ENCODE peak calls at places on chromosomes 5 and 9, in seven cellular contexts. One of them, this sample, is unnamed.

GRCh38 chr9:99357575-99357974 is 135.5 kb downstream of the SEC61B start:
- DNase-seq in stimulated activated CD8-positive, alpha-beta memory T cell treated with anti-CD3 and anti-CD28 coated beads, Interleukin-7, amount 100 ng/mL, for 1 hour: no peak
- DNase-seq in IMR-90: no peak
- DNase-seq in tibial nerve: peak; percentile 18
- DNase-seq in psoas muscle: peak; percentile 69
- DNase-seq in HTR-8/SVneo: no peak
- DNase-seq in activated naive CD4-positive, alpha-beta T cell treated with Interleukin-2 at 50 U/mL for 16 hours: no peak
- DNase-seq in this sample: no peak

GRCh38 chr9:10835791-10836463 is 223.1 kb upstream of the PTPRD start:
- DNase-seq in psoas muscle: no peak
- DNase-seq in activated naive CD4-positive, alpha-beta T cell treated with Interleukin-2 at 50 U/mL for 16 hours: no peak
- DNase-seq in IMR-90: no peak
- DNase-seq in stimulated activated CD8-positive, alpha-beta memory T cell treated with anti-CD3 and anti-CD28 coated beads, Interleukin-7, amount 100 ng/mL, for 1 hour: no peak
- DNase-seq in tibial nerve: no peak
- DNase-seq in HTR-8/SVneo: no peak
- DNase-seq in this sample: no peak

GRCh38 chr5:89449392-89450148 is 566.6 kb upstream of the MEF2C start:
- DNase-seq in activated naive CD4-positive, alpha-beta T cell treated with Interleukin-2 at 50 U/mL for 16 hours: no peak
- DNase-seq in tibial nerve: no peak
- DNase-seq in psoas muscle: no peak
- DNase-seq in stimulated activated CD8-positive, alpha-beta memory T cell treated with anti-CD3 and anti-CD28 coated beads, Interleukin-7, amount 100 ng/mL, for 1 hour: no peak
- DNase-seq in IMR-90: no peak
- DNase-seq in HTR-8/SVneo: no peak
- DNase-seq in this sample: no peak

GRCh38 chr5:16970260-16970659 is 34.2 kb upstream of the MYO10 start:
- DNase-seq in activated naive CD4-positive, alpha-beta T cell treated with Interleukin-2 at 50 U/mL for 16 hours: no peak
- DNase-seq in tibial nerve: no peak
- DNase-seq in IMR-90: no peak
- DNase-seq in stimulated activated CD8-positive, alpha-beta memory T cell treated with anti-CD3 and anti-CD28 coated beads, Interleukin-7, amount 100 ng/mL, for 1 hour: no peak
- DNase-seq in HTR-8/SVneo: no peak
- DNase-seq in psoas muscle: no peak
- DNase-seq in this sample: no peak

GRCh38 chr9:13470836-13471235 is 191.3 kb upstream of the MPDZ start:
- DNase-seq in IMR-90: no peak
- DNase-seq in stimulated activated CD8-positive, alpha-beta memory T cell treated with anti-CD3 and anti-CD28 coated beads, Interleukin-7, amount 100 ng/mL, for 1 hour: no peak
- DNase-seq in tibial nerve: no peak
- DNase-seq in HTR-8/SVneo: no peak
- DNase-seq in activated naive CD4-positive, alpha-beta T cell treated with Interleukin-2 at 50 U/mL for 16 hours: no peak
- DNase-seq in psoas muscle: no peak
- DNase-seq in this sample: no peak

GRCh38 chr5:36875789-36876388 is 680 bp upstream of the NIPBL start:
- DNase-seq in stimulated activated CD8-positive, alpha-beta memory T cell treated with anti-CD3 and anti-CD28 coated beads, Interleukin-7, amount 100 ng/mL, for 1 hour: peak; percentile 55
- DNase-seq in HTR-8/SVneo: peak; percentile 68
- DNase-seq in IMR-90: peak; percentile 78
- DNase-seq in activated naive CD4-positive, alpha-beta T cell treated with Interleukin-2 at 50 U/mL for 16 hours: peak; percentile 76
- DNase-seq in psoas muscle: peak; percentile 81
- DNase-seq in tibial nerve: peak; percentile 66
- DNase-seq in this sample: peak; percentile 11

GRCh38 chr5:72379936-72380335 is 59.8 kb downstream of the PTCD2 start:
- DNase-seq in stimulated activated CD8-positive, alpha-beta memory T cell treated with anti-CD3 and anti-CD28 coated beads, Interleukin-7, amount 100 ng/mL, for 1 hour: no peak
- DNase-seq in tibial nerve: no peak
- DNase-seq in psoas muscle: no peak
- DNase-seq in HTR-8/SVneo: no peak
- DNase-seq in IMR-90: peak; percentile 52
- DNase-seq in activated naive CD4-positive, alpha-beta T cell treated with Interleukin-2 at 50 U/mL for 16 hours: no peak
- DNase-seq in this sample: no peak

GRCh38 chr9:101455656-101456235 is 20.2 kb upstream of the ALDOB start:
- DNase-seq in IMR-90: peak; percentile 61
- DNase-seq in tibial nerve: no peak
- DNase-seq in psoas muscle: no peak
- DNase-seq in activated naive CD4-positive, alpha-beta T cell treated with Interleukin-2 at 50 U/mL for 16 hours: no peak
- DNase-seq in HTR-8/SVneo: no peak
- DNase-seq in stimulated activated CD8-positive, alpha-beta memory T cell treated with anti-CD3 and anti-CD28 coated beads, Interleukin-7, amount 100 ng/mL, for 1 hour: no peak
- DNase-seq in this sample: no peak

GRCh38 chr5:179127136-179128040 is 67.2 kb downstream of the ZNF354C start:
- DNase-seq in stimulated activated CD8-positive, alpha-beta memory T cell treated with anti-CD3 and anti-CD28 coated beads, Interleukin-7, amount 100 ng/mL, for 1 hour: no peak
- DNase-seq in activated naive CD4-positive, alpha-beta T cell treated with Interleukin-2 at 50 U/mL for 16 hours: no peak
- DNase-seq in tibial nerve: no peak
- DNase-seq in HTR-8/SVneo: no peak
- DNase-seq in psoas muscle: no peak
- DNase-seq in IMR-90: no peak
- DNase-seq in this sample: no peak

GRCh38 chr5:30809907-30810306 is 383.6 kb upstream of the CDH6 start:
- DNase-seq in tibial nerve: no peak
- DNase-seq in IMR-90: no peak
- DNase-seq in stimulated activated CD8-positive, alpha-beta memory T cell treated with anti-CD3 and anti-CD28 coated beads, Interleukin-7, amount 100 ng/mL, for 1 hour: no peak
- DNase-seq in psoas muscle: no peak
- DNase-seq in activated naive CD4-positive, alpha-beta T cell treated with Interleukin-2 at 50 U/mL for 16 hours: no peak
- DNase-seq in HTR-8/SVneo: no peak
- DNase-seq in this sample: no peak

GRCh38 chr9:81893929-81894328 is 34.3 kb upstream of the SPATA31D4 start:
- DNase-seq in HTR-8/SVneo: no peak
- DNase-seq in activated naive CD4-positive, alpha-beta T cell treated with Interleukin-2 at 50 U/mL for 16 hours: no peak
- DNase-seq in tibial nerve: no peak
- DNase-seq in stimulated activated CD8-positive, alpha-beta memory T cell treated with anti-CD3 and anti-CD28 coated beads, Interleukin-7, amount 100 ng/mL, for 1 hour: no peak
- DNase-seq in psoas muscle: no peak
- DNase-seq in IMR-90: peak; percentile 69
- DNase-seq in this sample: no peak

GRCh38 chr5:31217441-31217840 is 24.0 kb downstream of the CDH6 start:
- DNase-seq in psoas muscle: no peak
- DNase-seq in activated naive CD4-positive, alpha-beta T cell treated with Interleukin-2 at 50 U/mL for 16 hours: no peak
- DNase-seq in tibial nerve: no peak
- DNase-seq in HTR-8/SVneo: no peak
- DNase-seq in IMR-90: no peak
- DNase-seq in stimulated activated CD8-positive, alpha-beta memory T cell treated with anti-CD3 and anti-CD28 coated beads, Interleukin-7, amount 100 ng/mL, for 1 hour: no peak
- DNase-seq in this sample: no peak

GRCh38 chr5:18314192-18314778 is 680.0 kb downstream of the TAF11L14 start:
- DNase-seq in tibial nerve: peak; percentile 9
- DNase-seq in activated naive CD4-positive, alpha-beta T cell treated with Interleukin-2 at 50 U/mL for 16 hours: no peak
- DNase-seq in stimulated activated CD8-positive, alpha-beta memory T cell treated with anti-CD3 and anti-CD28 coated beads, Interleukin-7, amount 100 ng/mL, for 1 hour: no peak
- DNase-seq in IMR-90: peak; percentile 20
- DNase-seq in HTR-8/SVneo: peak; percentile 32
- DNase-seq in psoas muscle: no peak
- DNase-seq in this sample: no peak

GRCh38 chr5:82465235-82465634 is 187.1 kb upstream of the RPS23 start:
- DNase-seq in tibial nerve: no peak
- DNase-seq in IMR-90: no peak
- DNase-seq in stimulated activated CD8-positive, alpha-beta memory T cell treated with anti-CD3 and anti-CD28 coated beads, Interleukin-7, amount 100 ng/mL, for 1 hour: no peak
- DNase-seq in activated naive CD4-positive, alpha-beta T cell treated with Interleukin-2 at 50 U/mL for 16 hours: no peak
- DNase-seq in HTR-8/SVneo: no peak
- DNase-seq in psoas muscle: no peak
- DNase-seq in this sample: no peak

GRCh38 chr5:17156463-17156862 is 61.0 kb upstream of the BASP1 start:
- DNase-seq in psoas muscle: no peak
- DNase-seq in activated naive CD4-positive, alpha-beta T cell treated with Interleukin-2 at 50 U/mL for 16 hours: no peak
- DNase-seq in HTR-8/SVneo: no peak
- DNase-seq in IMR-90: peak; percentile 86
- DNase-seq in tibial nerve: no peak
- DNase-seq in stimulated activated CD8-positive, alpha-beta memory T cell treated with anti-CD3 and anti-CD28 coated beads, Interleukin-7, amount 100 ng/mL, for 1 hour: no peak
- DNase-seq in this sample: no peak

GRCh38 chr5:90873033-90873517 is 314.5 kb downstream of the ADGRV1 start:
- DNase-seq in psoas muscle: no peak
- DNase-seq in IMR-90: no peak
- DNase-seq in activated naive CD4-positive, alpha-beta T cell treated with Interleukin-2 at 50 U/mL for 16 hours: no peak
- DNase-seq in HTR-8/SVneo: no peak
- DNase-seq in tibial nerve: no peak
- DNase-seq in stimulated activated CD8-positive, alpha-beta memory T cell treated with anti-CD3 and anti-CD28 coated beads, Interleukin-7, amount 100 ng/mL, for 1 hour: no peak
- DNase-seq in this sample: no peak

GRCh38 chr5:80701597-80701996 is 46.8 kb upstream of the DHFR start:
- DNase-seq in IMR-90: no peak
- DNase-seq in activated naive CD4-positive, alpha-beta T cell treated with Interleukin-2 at 50 U/mL for 16 hours: no peak
- DNase-seq in HTR-8/SVneo: no peak
- DNase-seq in psoas muscle: no peak
- DNase-seq in tibial nerve: no peak
- DNase-seq in stimulated activated CD8-positive, alpha-beta memory T cell treated with anti-CD3 and anti-CD28 coated beads, Interleukin-7, amount 100 ng/mL, for 1 hour: no peak
- DNase-seq in this sample: no peak

GRCh38 chr9:116959775-116960174 is 272.7 kb downstream of the TRIM32 start:
- DNase-seq in HTR-8/SVneo: no peak
- DNase-seq in IMR-90: peak; percentile 18
- DNase-seq in activated naive CD4-positive, alpha-beta T cell treated with Interleukin-2 at 50 U/mL for 16 hours: no peak
- DNase-seq in stimulated activated CD8-positive, alpha-beta memory T cell treated with anti-CD3 and anti-CD28 coated beads, Interleukin-7, amount 100 ng/mL, for 1 hour: no peak
- DNase-seq in tibial nerve: no peak
- DNase-seq in psoas muscle: no peak
- DNase-seq in this sample: peak; percentile 30

This sample was measured in cerebellar nuclear complex.